ENCODE peak calls at places on chromosomes 3 and 15, in seven cellular contexts. R is GM06990, Q is Peyer's patch, C is upper lobe of left lung, L is fibroblast of mammary gland, X is K562, U is fibroblast of the aortic adventitia. Z is an unnamed sample.
A peak's percentile ranks its signal among the peaks of the same experiment; 100 is the strongest.

GRCh38 chr3:145915787-145916186 is 245.2 kb downstream of the PLOD2 start:
- DNase-seq in C (no peak), Q (no peak), R (no peak), U (no peak), X (no peak), L (no peak), Z (no peak)

GRCh38 chr3:111749171-111750170 is 109.6 kb upstream of the PHLDB2 start:
- DNase-seq in Q (no peak), L (no peak), R (no peak), X (no peak), C (no peak), U (no peak), Z (no peak)

GRCh38 chr3:69906351-69906966 is 93.1 kb upstream of the SAMMSON start:
- DNase-seq in X (no peak), U (no peak), Q (no peak), C (no peak), R (no peak), L (no peak), Z (no peak)

GRCh38 chr3:47323431-47324277 is 40.9 kb downstream of the KLHL18 start:
- DNase-seq in R (no peak), X (peak; percentile 54), C (no peak), U (no peak), Q (no peak), L (peak; percentile 31), Z (no peak)

GRCh38 chr3:114732353-114732752 is 414.7 kb downstream of the ZBTB20 start:
- DNase-seq in U (no peak), L (no peak), R (no peak), Q (no peak), C (no peak), X (no peak), Z (no peak)

GRCh38 chr3:38669668-38670067 is 20.2 kb upstream of the SCN5A start:
- DNase-seq in X (no peak), C (no peak), Q (no peak), U (no peak), R (no peak), L (no peak), Z (no peak)

GRCh38 chr15:31088672-31089360 is 12.7 kb downstream of the TRPM1 start:
- DNase-seq in C (no peak), X (no peak), Q (no peak), U (no peak), L (no peak), R (no peak), Z (no peak)

GRCh38 chr15:79086814-79087213 is 3.8 kb downstream of the RASGRF1 start:
- DNase-seq in C (peak; percentile 4), Q (no peak), U (no peak), X (no peak), R (no peak), L (no peak), Z (no peak)

GRCh38 chr3:42688487-42689420 is 3.4 kb downstream of the KLHL40 start:
- DNase-seq in Q (no peak), C (no peak), R (no peak), L (no peak), X (no peak), U (no peak), Z (no peak)

GRCh38 chr3:196192036-196193001 is 18.9 kb downstream of the ZDHHC19 start:
- DNase-seq in C (peak; percentile 69), U (no peak), R (peak; percentile 85), Q (peak; percentile 65), L (no peak), X (no peak), Z (peak; percentile 90)

GRCh38 chr3:128709038-128709437 is 16.9 kb upstream of the RAB7A start:
- DNase-seq in L (no peak), X (no peak), Q (no peak), U (no peak), C (peak; percentile 77), R (no peak), Z (no peak)

GRCh38 chr3:40137586-40138295 is 171.8 kb upstream of the EIF1B start:
- DNase-seq in L (peak; percentile 95), C (no peak), R (no peak), Q (no peak), U (peak; percentile 95), X (no peak), Z (no peak)

GRCh38 chr3:45035441-45036301 is 9.6 kb downstream of the CLEC3B start:
- DNase-seq in L (peak; percentile 34), C (no peak), U (peak; percentile 38), R (no peak), Q (no peak), X (no peak), Z (no peak)

GRCh38 chr3:62446337-62446940 is 73.1 kb upstream of the FEZF2 start:
- DNase-seq in U (no peak), L (no peak), R (peak; percentile 57), C (no peak), X (no peak), Q (no peak), Z (peak; percentile 47)

GRCh38 chr3:129694228-129694627 is 87.8 kb upstream of the PLXND1 start:
- DNase-seq in U (no peak), L (no peak), Q (no peak), C (no peak), X (no peak), R (no peak), Z (no peak)

GRCh38 chr3:105868450-105868744 is 415 bp downstream of the CBLB start:
- DNase-seq in Q (peak; percentile 49), X (peak; percentile 27), R (no peak), U (peak; percentile 43), C (peak; percentile 60), L (peak; percentile 41), Z (peak; percentile 43)

GRCh38 chr15:68793776-68794175 is 26.9 kb downstream of the ANP32A start:
- DNase-seq in C (no peak), Q (no peak), L (no peak), U (no peak), R (no peak), X (no peak), Z (no peak)

GRCh38 chr15:74442063-74442462 is 8.3 kb upstream of the SEMA7A start:
- DNase-seq in R (no peak), X (no peak), L (no peak), Q (no peak), U (no peak), C (no peak), Z (no peak)

GRCh38 chr15:74758736-74759135 is 10.1 kb downstream of the CYP1A2 start:
- DNase-seq in U (no peak), C (no peak), X (no peak), Q (no peak), L (no peak), R (no peak), Z (no peak)

GRCh38 chr15:62475595-62475994 is 310.5 kb upstream of the C2CD4B start:
- DNase-seq in C (no peak), L (no peak), X (no peak), Q (no peak), U (peak; percentile 70), R (no peak), Z (no peak)

GRCh38 chr15:36067483-36068274 is 511.7 kb upstream of the CDIN1 start:
- DNase-seq in U (no peak), L (no peak), R (no peak), X (peak; percentile 28), Q (no peak), C (no peak), Z (no peak)

GRCh38 chr3:106566277-106566676 is 697.5 kb upstream of the CBLB start:
- DNase-seq in L (no peak), Q (no peak), X (no peak), U (no peak), C (no peak), R (peak; percentile 50), Z (peak; percentile 86)

GRCh38 chr3:196322-197153 is at the start of gene CHL1:
- DNase-seq in R (no peak), U (no peak), Q (peak; percentile 20), L (no peak), X (no peak), C (no peak), Z (no peak)

GRCh38 chr15:101031203-101031602 is 112.0 kb downstream of the LRRK1 start:
- DNase-seq in C (no peak), L (peak; percentile 48), Q (peak; percentile 12), X (no peak), R (no peak), U (peak; percentile 37), Z (no peak)

GRCh38 chr3:111084911-111085310 is 13.3 kb downstream of the NECTIN3 start:
- DNase-seq in X (no peak), L (no peak), Q (no peak), U (no peak), R (no peak), C (no peak), Z (no peak)

DNA sequence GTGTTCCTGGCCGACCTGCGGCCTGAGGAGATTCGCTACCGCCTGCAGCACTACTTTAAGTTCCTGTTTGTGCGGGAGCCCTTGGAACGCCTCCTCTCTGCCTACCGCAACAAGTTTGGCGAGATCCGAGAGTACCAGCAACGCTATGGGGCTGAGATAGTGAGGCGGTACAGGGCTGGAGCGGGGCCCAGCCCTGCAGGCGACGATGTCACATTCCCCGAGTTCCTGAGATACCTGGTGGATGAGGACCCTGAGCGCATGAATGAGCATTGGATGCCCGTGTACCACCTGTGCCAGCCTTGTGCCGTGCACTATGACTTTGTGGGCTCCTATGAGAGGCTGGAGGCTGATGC is 970 bp downstream of the CHST14 start:
- DNase-seq in L (no peak), X (no peak), R (peak; percentile 27), C (peak; percentile 25), Q (peak; percentile 26), U (peak; percentile 27), Z (no peak)
- TF ChIP-seq CTCF in L (no peak), X (no peak), R (no peak), C (no peak), Q (no peak), U (no peak), Z (no peak)

GRCh38 chr3:183582161-183582560 is 26.7 kb upstream of the KLHL6 start:
- DNase-seq in X (no peak), L (no peak), C (no peak), Q (no peak), R (no peak), U (no peak), Z (no peak)
- H3K4me3 ChIP-seq in X (no peak overlapping the region), L (no peak overlapping the region), C (no peak overlapping the region), Q (no peak overlapping the region), R (no peak overlapping the region), U (no peak overlapping the region), Z (no peak overlapping the region)

DNA sequence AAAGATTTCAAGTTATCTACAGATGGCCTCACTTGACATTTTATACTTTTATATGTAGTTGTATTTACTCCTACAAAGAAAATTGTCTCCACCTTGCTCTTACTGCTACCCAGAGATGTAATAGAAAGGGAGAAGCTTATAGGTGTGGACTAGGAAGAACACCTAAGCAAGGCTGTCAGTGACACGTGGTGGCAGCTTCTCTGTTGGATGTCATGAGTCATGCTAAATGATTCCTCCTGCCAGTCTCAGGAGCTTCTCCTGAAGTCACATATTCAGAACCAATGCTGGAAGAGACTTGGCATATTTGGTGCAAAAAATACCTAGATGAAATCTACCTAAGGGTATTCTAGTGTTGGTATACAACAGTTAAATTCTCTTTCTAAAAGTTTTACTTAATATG is 184.7 kb downstream of the LRRC3B start:
- DNase-seq in C (no peak), R (no peak), L (no peak), U (no peak), X (no peak), Q (no peak), Z (no peak)
- TF ChIP-seq CTCF in C (no peak), R (no peak), L (no peak), U (no peak), X (no peak), Q (no peak), Z (no peak)

DNA sequence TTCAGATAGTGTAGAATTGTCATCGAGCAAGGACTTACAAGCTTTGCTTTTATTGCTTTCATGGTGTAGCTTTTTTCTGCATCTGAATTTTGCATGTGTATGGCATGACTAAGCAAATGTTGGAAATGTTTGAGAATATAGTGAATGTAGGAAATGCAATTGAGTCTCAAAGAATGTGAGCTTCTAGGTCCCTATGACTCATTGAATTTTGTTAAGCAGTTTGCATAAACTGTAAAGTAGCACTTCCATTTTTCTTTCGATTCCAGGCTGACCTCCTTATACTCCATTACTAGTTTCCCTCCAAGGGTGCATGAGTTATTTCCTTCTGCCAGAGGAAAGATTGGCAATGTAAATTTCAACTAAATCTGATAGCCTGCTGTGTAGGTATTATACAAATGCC is 619.2 kb downstream of the DIPK2A start:
- DNase-seq in R (no peak), C (no peak), U (peak; percentile 84), X (no peak), L (peak; percentile 78), Q (no peak), Z (no peak)
- H3K4me3 ChIP-seq in R (no peak overlapping the region), C (no peak overlapping the region), U (no peak overlapping the region), X (no peak overlapping the region), L (no peak overlapping the region), Q (no peak overlapping the region), Z (no peak overlapping the region)

Z was measured in GM12865.